ENCODE peak calls at places on chromosomes 12 and 14, in eight cellular contexts. R is KBM-7; M is stimulated activated CD4-positive, alpha-beta T cell treated with anti-CD3 and anti-CD28 coated beads, Interleukin-4, amount 100 ng/mL, for 1 hour; V is endothelial cell; U is fibroblast of mammary gland; G is dorsolateral prefrontal cortex; J is fibroblast of the conjunctiva; C is activated T-helper 1 cell treated with Interleukin-2 at 50 U/mL for 16 hours. L is an unnamed sample.

GRCh38 chr14:103122578-103123127 is 608 bp upstream of the TNFAIP2 start:
- DNase-seq in M (no peak), C (no peak), U (no peak), G (no peak), V (peak; percentile 52), R (peak; percentile 29), J (no peak), L (no peak)

GRCh38 chr14:93912785-93913184 is 14.4 kb upstream of the FAM181A start:
- DNase-seq in U (peak; percentile 25), G (no peak), V (no peak), M (no peak), C (no peak), R (no peak), J (no peak), L (no peak)

GRCh38 chr12:3172124-3173007 is 95.2 kb downstream of the TSPAN9 start:
- DNase-seq in G (no peak), U (no peak), R (no peak), V (no peak), M (no peak), J (no peak), C (no peak), L (no peak)

GRCh38 chr12:133222211-133222610 is 13.5 kb downstream of the ANHX start:
- DNase-seq in M (no peak), G (no peak), V (no peak), J (no peak), R (no peak), U (no peak), C (no peak), L (no peak)

GRCh38 chr12:70683976-70684375 is 46.7 kb upstream of the PTPRB start:
- DNase-seq in R (no peak), U (no peak), J (no peak), M (no peak), C (no peak), V (no peak), G (no peak), L (no peak)

GRCh38 chr14:90444077-90444696 is 47.4 kb downstream of the CALM1 start:
- DNase-seq in R (no peak), J (no peak), V (no peak), M (no peak), U (peak; percentile 40), G (peak; percentile 28), C (no peak), L (no peak)

GRCh38 chr14:69259176-69259530 is 805 bp upstream of the GALNT16 start:
- DNase-seq in C (no peak), V (no peak), R (no peak), M (no peak), U (no peak), J (no peak), G (no peak), L (no peak)

GRCh38 chr14:74618078-74618952 is 6.3 kb upstream of the LTBP2 start:
- DNase-seq in M (peak; percentile 43), J (no peak), V (no peak), C (peak; percentile 46), R (peak; percentile 58), U (peak; percentile 84), G (no peak), L (no peak)

GRCh38 chr12:88036368-88036965 is 7.3 kb upstream of the C12orf50 start:
- DNase-seq in M (no peak), U (peak; percentile 74), G (no peak), C (no peak), J (peak; percentile 56), V (no peak), R (peak; percentile 29), L (no peak)

GRCh38 chr14:103284574-103285467 is 49.2 kb upstream of the EIF5 start:
- DNase-seq in G (no peak), J (no peak), U (peak; percentile 65), V (no peak), R (no peak), C (no peak), M (no peak), L (no peak)

GRCh38 chr12:109255377-109255776 is 53.7 kb downstream of the FOXN4 start:
- DNase-seq in G (peak; percentile 45), M (no peak), C (no peak), J (no peak), V (peak; percentile 35), U (peak; percentile 13), R (no peak), L (no peak)

GRCh38 chr14:39085933-39086332 is 17.1 kb downstream of the SEC23A start:
- DNase-seq in J (no peak), M (no peak), C (no peak), U (no peak), R (no peak), G (no peak), V (no peak), L (no peak)

GRCh38 chr12:96034631-96035282 is 630 bp downstream of the LTA4H start:
- DNase-seq in R (peak; percentile 37), J (no peak), C (no peak), G (peak; percentile 30), M (no peak), U (peak; percentile 35), V (peak; percentile 46), L (no peak)

GRCh38 chr12:119644930-119645329 is 23.0 kb upstream of the PRKAB1 start:
- DNase-seq in M (no peak), V (no peak), C (no peak), U (no peak), J (no peak), G (no peak), R (no peak), L (no peak)

GRCh38 chr14:22614240-22614799 is 16.2 kb downstream of the ABHD4 start:
- DNase-seq in M (no peak), G (no peak), R (peak; percentile 50), C (no peak), U (peak; percentile 83), V (no peak), J (peak; percentile 14), L (peak; percentile 84)

L was measured in AG04450.